ENCODE peak calls at places on chromosomes 7 and 10, in eight cellular contexts. U, D, K, M, H, T, O and E are unnamed samples.

GRCh38 chr7:71459137-71459536 is 327.2 kb downstream of the GALNT17 start:
- DNase-seq in T (no peak), H (no peak), K (no peak), D (no peak), O (no peak), M (no peak), U (no peak), E (no peak)

GRCh38 chr7:129169705-129170319 is 18.6 kb upstream of the SMO start:
- DNase-seq in M (no peak), K (no peak), T (no peak), H (no peak), O (no peak), D (no peak), U (no peak), E (no peak)

GRCh38 chr7:69189406-69189805 is 408.9 kb upstream of the AUTS2 start:
- DNase-seq in M (no peak), H (no peak), T (no peak), K (no peak), O (no peak), U (no peak), D (no peak), E (no peak)

GRCh38 chr10:43479275-43479674 is 42.4 kb downstream of the ZNF487 start:
- DNase-seq in D (no peak), O (no peak), H (no peak), T (no peak), M (no peak), U (no peak), K (peak), E (no peak)

GRCh38 chr10:59079386-59080226 is 96.8 kb upstream of the PHYHIPL start:
- DNase-seq in M (no peak), O (no peak), T (no peak), H (no peak), K (peak), D (no peak), U (peak), E (no peak)

GRCh38 chr10:4568086-4568485 is 257.9 kb upstream of the AKR1E2 start:
- DNase-seq in M (no peak), D (no peak), U (no peak), T (no peak), O (no peak), H (no peak), K (no peak), E (no peak)

GRCh38 chr10:74244097-74244685 is 93.2 kb downstream of the ADK start:
- DNase-seq in K (peak), H (no peak), O (peak), T (peak), U (peak), D (no peak), M (no peak), E (no peak)

GRCh38 chr10:104707602-104708160 is 66.6 kb downstream of the SORCS3 start:
- DNase-seq in U (no peak), H (no peak), T (no peak), O (no peak), M (no peak), K (no peak), D (no peak), E (no peak)

GRCh38 chr10:71505366-71505760 is 108.6 kb downstream of the CDH23 start:
- DNase-seq in O (no peak), D (no peak), H (no peak), M (no peak), K (no peak), U (no peak), T (no peak), E (no peak)

GRCh38 chr7:94367940-94368339 is 26.8 kb upstream of the COL1A2 start:
- DNase-seq in D (no peak), M (no peak), O (no peak), U (peak), K (peak), T (no peak), H (no peak), E (no peak)

GRCh38 chr10:127694580-127695193 is 42.3 kb upstream of the FOXI2 start:
- DNase-seq in O (peak), H (no peak), U (peak), T (peak), M (no peak), K (peak), D (no peak), E (no peak)

GRCh38 chr7:155163696-155164095 is 93.6 kb downstream of the HTR5A start:
- DNase-seq in M (no peak), T (no peak), O (no peak), D (no peak), U (no peak), K (no peak), H (no peak), E (no peak)

GRCh38 chr7:24653316-24654085 is 80.2 kb downstream of the PALS2 start:
- DNase-seq in K (no peak), U (peak), D (no peak), O (no peak), T (no peak), H (no peak), M (no peak), E (no peak)

GRCh38 chr10:43754569-43755260 is 106.0 kb upstream of the ZNF32 start:
- DNase-seq in K (no peak), T (no peak), D (no peak), M (no peak), U (no peak), H (no peak), O (peak), E (no peak)

GRCh38 chr10:98444314-98445006 is 2.3 kb downstream of the HPS1 start:
- DNase-seq in T (no peak), H (no peak), O (no peak), D (no peak), M (no peak), U (no peak), K (no peak), E (no peak)

GRCh38 chr7:1569016-1569415 is 816 bp downstream of the PSMG3 start:
- DNase-seq in U (peak), K (peak), O (no peak), M (no peak), T (peak), H (no peak), D (no peak), E (no peak)

GRCh38 chr7:100583132-100584045 is 2.5 kb downstream of the LRCH4 start:
- DNase-seq in T (peak), H (no peak), D (peak), O (no peak), M (no peak), U (no peak), K (peak), E (peak)

GRCh38 chr7:28560771-28561170 is 148.5 kb downstream of the CREB5 start:
- DNase-seq in D (no peak), M (no peak), T (no peak), H (no peak), U (no peak), O (no peak), K (no peak), E (no peak)

GRCh38 chr7:33854178-33854577 is 51.2 kb upstream of the BMPER start:
- DNase-seq in M (no peak), T (no peak), H (no peak), O (no peak), D (no peak), U (peak), K (peak), E (no peak)

GRCh38 chr7:98360221-98361124 is 40.4 kb downstream of the BAIAP2L1 start:
- DNase-seq in U (no peak), H (no peak), D (no peak), K (no peak), O (peak), T (peak), M (no peak), E (no peak)

GRCh38 chr10:31771345-31771831 is 157.2 kb downstream of the ARHGAP12 start:
- DNase-seq in U (no peak), D (no peak), K (peak), T (no peak), H (no peak), O (no peak), M (no peak), E (no peak)

GRCh38 chr7:18890134-18890533 is 227.3 kb downstream of the TWIST1 start:
- DNase-seq in D (no peak), U (peak), O (no peak), M (no peak), K (peak), H (no peak), T (no peak), E (no peak)

GRCh38 chr7:2253525-2254244 is 11.7 kb downstream of the NUDT1 start:
- DNase-seq in U (no peak), D (no peak), T (no peak), H (no peak), K (no peak), O (no peak), M (no peak), E (peak)

GRCh38 chr7:36048141-36048901 is 104.7 kb upstream of the EEPD1 start:
- DNase-seq in M (no peak), H (no peak), K (peak), O (no peak), U (peak), T (no peak), D (no peak), E (no peak)

GRCh38 chr7:23714579-23714978 is 4.6 kb downstream of the STK31 start:
- DNase-seq in M (no peak), U (no peak), H (no peak), K (no peak), T (no peak), O (no peak), D (no peak), E (no peak)

GRCh38 chr7:473211-473734 is 46.4 kb downstream of the PDGFA start:
- DNase-seq in O (no peak), H (no peak), T (no peak), U (no peak), M (no peak), K (no peak), D (no peak), E (peak)

GRCh38 chr10:72691470-72692056 is 380 bp upstream of the MCU start:
- DNase-seq in H (no peak), U (peak), O (no peak), T (no peak), M (no peak), K (no peak), D (peak), E (no peak)

GRCh38 chr10:104993085-104993484 is 352.0 kb downstream of the SORCS3 start:
- DNase-seq in U (no peak), T (no peak), D (no peak), K (no peak), H (no peak), O (no peak), M (no peak), E (no peak)

GRCh38 chr7:119935418-119936025 is 337.5 kb upstream of the KCND2 start:
- DNase-seq in M (no peak), T (peak), D (no peak), H (no peak), O (peak), K (peak), U (peak), E (no peak)

GRCh38 chr10:43825421-43825820 is 176.7 kb upstream of the ZNF32 start:
- DNase-seq in T (no peak), D (no peak), K (no peak), U (no peak), M (no peak), H (no peak), O (no peak), E (no peak)

GRCh38 chr10:24382596-24382978 is 173.6 kb downstream of the KIAA1217 start:
- DNase-seq in T (no peak), U (peak), H (no peak), D (no peak), K (no peak), O (no peak), M (no peak), E (no peak)

GRCh38 chr10:42975558-42976352 is 101.1 kb upstream of the RET start:
- DNase-seq in D (no peak), O (no peak), U (peak), H (peak), K (no peak), T (peak), M (no peak), E (no peak)